ENCODE peak calls at places on chromosomes 5 and 9, in six cellular contexts. T is mesenchymal stem cell, L is IMR-90, K is neuronal stem cell, D is H9, G is trophoblast cell. Q is an unnamed sample.

GRCh38 chr9:108720191-108720642 is 135.6 kb downstream of the ACTL7B start:
- DNase-seq in G (no peak), T (no peak), L (no peak), K (no peak), D (no peak), Q (no peak)

GRCh38 chr5:14854806-14855205 is 16.8 kb downstream of the ANKH start:
- DNase-seq in L (no peak), T (no peak), D (no peak), K (no peak), G (no peak), Q (no peak)

GRCh38 chr5:112689510-112689909 is 48.2 kb upstream of the APC start:
- DNase-seq in T (peak; percentile 40), K (no peak), D (no peak), L (peak; percentile 35), G (no peak), Q (no peak)

GRCh38 chr5:17360879-17361278 is 137.2 kb upstream of the TAF11L2 start:
- DNase-seq in G (no peak), T (no peak), L (no peak), K (no peak), D (no peak), Q (no peak)

GRCh38 chr5:153959134-153959957 is 79.4 kb downstream of the FAM114A2 start:
- DNase-seq in G (peak; percentile 21), T (peak; percentile 46), D (peak; percentile 82), K (peak; percentile 63), L (peak; percentile 45), Q (peak; percentile 61)

GRCh38 chr9:16058131-16058549 is 505.3 kb downstream of the CCDC171 start:
- DNase-seq in K (no peak), D (no peak), G (peak; percentile 50), L (peak; percentile 86), T (peak; percentile 51), Q (no peak)

GRCh38 chr9:95413793-95414192 is 96.3 kb upstream of the FANCC start:
- DNase-seq in D (no peak), T (no peak), K (no peak), L (no peak), G (no peak), Q (no peak)

GRCh38 chr5:149265559-149265958 is 6.1 kb upstream of the AFAP1L1 start:
- DNase-seq in L (peak; percentile 72), D (no peak), K (no peak), G (no peak), T (peak; percentile 69), Q (no peak)

GRCh38 chr5:148729182-148729581 is 74.9 kb upstream of the HTR4 start:
- DNase-seq in D (no peak), L (no peak), K (no peak), T (peak; percentile 15), G (no peak), Q (no peak)

GRCh38 chr9:106868565-106868964 is 5.6 kb downstream of the ZNF462 start:
- DNase-seq in T (no peak), K (no peak), G (no peak), D (no peak), L (no peak), Q (no peak)

GRCh38 chr5:131164931-131165727 is at the start of gene HINT1:
- DNase-seq in L (peak; percentile 84), D (peak; percentile 94), T (peak; percentile 87), K (peak; percentile 88), G (peak; percentile 94), Q (peak; percentile 93)

GRCh38 chr9:122127396-122127798 is 32.2 kb downstream of the NDUFA8 start:
- DNase-seq in D (no peak), L (no peak), K (no peak), G (no peak), T (no peak), Q (no peak)

GRCh38 chr5:33978307-33978706 is 6.2 kb downstream of the SLC45A2 start:
- DNase-seq in D (no peak), G (no peak), T (no peak), K (no peak), L (no peak), Q (no peak)
- H4K91ac ChIP-seq in D (no peak overlapping the region), G (no peak overlapping the region), T (no peak overlapping the region), K (no peak overlapping the region), L (no peak overlapping the region), Q (no peak overlapping the region)

GRCh38 chr5:114789773-114790402 is 379.8 kb downstream of the TRIM36 start:
- DNase-seq in D (no peak), K (peak; percentile 31), T (peak; percentile 58), L (no peak), G (no peak), Q (no peak)
- H4K91ac ChIP-seq in D (no peak overlapping the region), K (no peak overlapping the region), T (no peak overlapping the region), L (no peak overlapping the region), G (no peak overlapping the region), Q (no peak overlapping the region)

GRCh38 chr9:69571032-69571431 is 101.1 kb downstream of the APBA1 start:
- DNase-seq in D (no peak), L (no peak), K (no peak), G (no peak), T (no peak), Q (no peak)
- H4K91ac ChIP-seq in D (no peak overlapping the region), L (no peak overlapping the region), K (no peak overlapping the region), G (no peak overlapping the region), T (no peak overlapping the region), Q (no peak overlapping the region)

DNA sequence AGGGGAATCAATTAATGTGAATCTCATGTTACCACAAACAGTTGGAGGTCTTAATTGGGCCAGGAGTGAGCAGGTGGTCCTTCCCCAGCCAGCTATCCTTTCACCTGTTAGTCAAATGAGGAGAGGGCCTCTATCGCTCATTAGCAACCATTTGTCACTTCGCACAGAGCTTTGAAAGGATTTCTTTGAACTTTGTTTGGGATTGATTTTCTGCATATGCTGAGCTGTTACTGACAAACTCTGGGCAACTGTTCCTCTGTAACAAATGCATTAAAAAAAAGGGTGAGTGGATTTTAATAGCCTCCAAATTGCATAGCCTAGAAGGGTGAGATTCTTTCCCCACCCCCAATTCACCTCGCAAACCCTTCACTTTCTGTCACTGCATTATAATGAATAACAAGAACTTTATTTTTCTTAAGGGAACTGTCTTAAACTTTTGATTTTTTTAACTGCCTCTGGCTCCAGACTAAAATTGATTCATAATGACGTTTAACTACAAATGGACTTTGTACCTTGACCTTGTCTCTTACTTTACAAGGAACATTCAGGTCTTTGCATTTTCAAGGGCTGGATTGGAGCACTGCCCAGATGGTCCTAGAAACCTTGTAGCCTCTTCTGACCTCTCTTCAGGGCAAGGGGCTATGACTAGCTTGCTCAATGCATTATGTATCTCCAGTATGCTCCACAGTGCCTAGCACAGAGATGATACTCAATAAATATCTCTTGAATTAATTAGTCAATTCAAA is 612.4 kb upstream of the CLINT1 start:
- DNase-seq in G (no peak), L (no peak), D (no peak), K (no peak), T (no peak), Q (no peak)
- H4K91ac ChIP-seq in G (no peak overlapping the region), L (no peak overlapping the region), D (no peak overlapping the region), K (no peak overlapping the region), T (no peak overlapping the region), Q (no peak overlapping the region)

GRCh38 chr9:21969011-21969935 is 24.9 kb downstream of the CDKN2A start:
- DNase-seq in D (peak; percentile 80), L (no peak), K (peak; percentile 31), G (no peak), T (no peak), Q (no peak)

GRCh38 chr9:21970001-21970799 is 24.0 kb downstream of the CDKN2A start:
- DNase-seq in K (peak; percentile 23), G (no peak), T (no peak), L (no peak), D (peak; percentile 37), Q (peak; percentile 56)

GRCh38 chr9:21967169-21967568 is 27.0 kb downstream of the CDKN2A start:
- DNase-seq in L (no peak), K (no peak), T (no peak), G (no peak), D (peak; percentile 50), Q (no peak)

GRCh38 chr9:21967707-21968106 is 26.5 kb downstream of the CDKN2A start:
- DNase-seq in K (no peak), T (no peak), D (no peak), L (no peak), G (no peak), Q (no peak)

DNA sequence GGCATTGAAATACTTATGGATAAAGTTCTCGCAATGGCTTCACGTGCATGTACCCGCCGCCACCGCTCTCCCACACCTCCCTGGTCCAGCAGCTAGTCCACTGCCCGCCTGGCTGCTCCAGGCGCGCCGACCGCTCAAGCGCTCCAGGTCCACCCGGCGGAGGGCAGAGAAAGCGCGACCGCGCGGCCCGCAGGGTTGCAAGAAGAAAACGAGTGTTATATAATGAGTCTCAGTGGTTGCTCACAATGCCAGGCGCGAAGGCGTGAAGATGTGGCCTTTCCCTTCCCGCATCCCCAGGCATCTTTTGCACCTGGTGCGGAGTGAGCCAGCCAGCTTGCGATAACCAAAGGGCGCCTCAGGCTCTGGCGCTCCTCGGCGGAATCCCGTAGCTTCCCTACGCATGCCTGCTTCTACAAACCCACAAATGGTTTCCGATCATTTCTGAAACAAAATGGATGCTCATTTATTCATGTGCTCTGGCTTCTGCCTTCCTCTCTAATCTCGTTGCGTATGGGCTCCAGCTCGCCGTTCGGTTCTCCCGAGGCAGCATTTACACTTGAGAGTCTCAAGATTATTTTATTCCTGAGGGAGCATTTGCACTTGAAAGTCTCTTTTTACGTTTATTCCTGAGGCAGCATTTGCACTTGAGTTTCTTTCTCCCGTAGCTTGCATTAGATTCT is 25.7 kb downstream of the CDKN2A start:
- DNase-seq in D (peak; percentile 57), K (peak; percentile 43), G (no peak), T (peak; percentile 50), L (no peak), Q (no peak)
- H4K91ac ChIP-seq in D (no peak overlapping the region), K (no peak overlapping the region), G (no peak overlapping the region), T (no peak overlapping the region), L (no peak overlapping the region), Q (no peak overlapping the region)

DNA sequence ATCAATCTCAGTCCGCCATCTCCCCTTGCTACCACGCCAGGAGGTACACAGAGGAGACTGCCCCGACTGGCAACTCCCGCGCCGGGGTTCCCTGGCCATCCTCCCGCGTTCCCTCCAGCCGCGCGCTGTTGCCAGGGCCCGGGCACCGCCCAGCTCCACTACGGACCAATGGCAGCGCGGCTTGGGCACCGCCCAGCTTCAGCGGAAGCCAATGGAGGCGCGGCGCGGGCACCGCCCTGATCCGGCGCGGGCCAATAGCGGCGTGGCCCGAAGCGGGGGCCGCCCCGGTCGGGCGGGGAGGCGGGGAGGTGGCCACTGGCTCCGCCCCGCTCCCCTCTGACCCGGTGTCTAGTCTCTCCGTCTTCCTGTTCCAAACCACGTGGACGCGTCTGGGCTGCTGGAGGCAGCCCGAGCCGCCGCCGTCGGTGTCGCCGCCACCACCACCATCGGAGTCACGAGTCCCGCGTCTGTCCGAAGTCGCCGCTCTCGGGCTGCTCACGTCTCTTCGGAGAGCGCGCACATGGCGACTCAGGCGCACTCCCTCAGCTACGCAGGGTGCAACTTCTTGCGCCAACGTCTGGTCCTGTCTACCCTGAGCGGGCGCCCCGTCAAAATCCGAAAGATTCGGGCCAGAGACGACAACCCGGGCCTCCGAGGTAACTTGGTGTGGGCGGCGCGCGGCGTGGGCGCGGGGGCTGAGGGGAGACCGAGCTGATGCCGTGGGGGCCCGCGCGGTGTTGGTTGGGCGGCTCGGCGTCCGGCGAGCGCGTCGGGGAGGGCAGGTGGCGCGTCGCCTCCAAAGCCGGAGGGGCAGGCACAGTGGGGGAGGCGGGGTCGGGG is at the start of gene RCL1:
- DNase-seq in L (peak; percentile 92), K (peak; percentile 95), T (peak; percentile 96), G (peak; percentile 98), D (peak; percentile 97), Q (peak; percentile 95)
- H4K91ac ChIP-seq in L (peak within 1 kb of the TSS; percentile 52), K (no peak within 1 kb of the TSS), T (peak within 1 kb of the TSS; percentile 6), G (peak within 1 kb of the TSS; percentile 71), D (no peak within 1 kb of the TSS), Q (no peak within 1 kb of the TSS)

GRCh38 chr5:1298067-1298551 is 3.2 kb upstream of the TERT start:
- DNase-seq in T (no peak), D (no peak), K (no peak), G (no peak), L (no peak), Q (no peak)
- H4K91ac ChIP-seq in T (no peak overlapping the region), D (no peak overlapping the region), K (no peak overlapping the region), G (no peak overlapping the region), L (no peak overlapping the region), Q (no peak overlapping the region)

GRCh38 chr9:124190761-124191160 is 67.0 kb upstream of the NEK6 start:
- DNase-seq in K (no peak), L (no peak), D (no peak), G (no peak), T (no peak), Q (no peak)
- H4K91ac ChIP-seq in K (no peak overlapping the region), L (no peak overlapping the region), D (no peak overlapping the region), G (no peak overlapping the region), T (no peak overlapping the region), Q (no peak overlapping the region)